ENCODE peak calls at places on chromosomes 4 and X, in eight cellular contexts. A is HL-60, F is GM23338, Z is GM12878, D is breast epithelium, J is stomach, N is upper lobe of left lung, X is HCT116. H is an unnamed sample.
A peak's percentile ranks its signal among the peaks of the same experiment; 100 is the strongest.

GRCh38 chrX:47568656-47569295 is 7.8 kb downstream of the ARAF start:
- DNase-seq in A (no peak), F (peak; percentile 76), D (no peak), Z (no peak), N (no peak), X (no peak), J (no peak), H (no peak)

GRCh38 chrX:154967603-154968002 is 54.9 kb downstream of the F8 start:
- DNase-seq in A (no peak), Z (no peak), F (no peak), J (no peak), N (no peak), D (no peak), X (peak; percentile 26), H (no peak)

GRCh38 chr4:176001171-176002006 is 64.3 kb upstream of the WDR17 start:
- DNase-seq in N (peak; percentile 38), X (peak; percentile 15), A (no peak), Z (no peak), D (no peak), J (no peak), F (peak; percentile 93), H (no peak)

GRCh38 chrX:134388161-134389109 is 71.5 kb upstream of the HPRT1 start:
- DNase-seq in N (no peak), Z (peak; percentile 43), X (no peak), J (no peak), D (no peak), A (peak; percentile 49), F (no peak), H (no peak)

GRCh38 chrX:75226280-75226679 is 47.6 kb upstream of the UPRT start:
- DNase-seq in Z (no peak), F (no peak), D (no peak), A (no peak), N (no peak), X (no peak), J (no peak), H (no peak)

GRCh38 chrX:153771261-153771681 is 7.2 kb downstream of the PLXNB3 start:
- DNase-seq in N (peak; percentile 48), D (no peak), J (no peak), F (no peak), X (no peak), A (no peak), Z (no peak), H (peak; percentile 11)

GRCh38 chr4:52059372-52059771 is 8.3 kb downstream of the SPATA18 start:
- DNase-seq in D (peak; percentile 34), N (no peak), Z (no peak), F (no peak), X (no peak), J (peak; percentile 34), A (no peak), H (no peak)

GRCh38 chr4:163816494-163816893 is 322.0 kb downstream of the TMA16 start:
- DNase-seq in Z (no peak), X (no peak), J (no peak), D (no peak), F (peak; percentile 30), N (no peak), A (no peak), H (no peak)

GRCh38 chr4:122383341-122383740 is 4.5 kb downstream of the ADAD1 start:
- DNase-seq in A (no peak), F (no peak), J (no peak), Z (no peak), N (no peak), D (no peak), X (no peak), H (no peak)

GRCh38 chrX:30302957-30303356 is 6.2 kb downstream of the NR0B1 start:
- DNase-seq in J (peak; percentile 42), D (peak; percentile 30), A (no peak), N (no peak), Z (no peak), X (no peak), F (no peak), H (no peak)

GRCh38 chr4:6986067-6986780 is 56.9 kb upstream of the TADA2B start:
- DNase-seq in X (no peak), N (no peak), J (no peak), Z (no peak), F (peak; percentile 44), A (peak; percentile 36), D (peak; percentile 43), H (no peak)

GRCh38 chrX:154411322-154411980 is at the start of gene TAFAZZIN:
- DNase-seq in N (peak; percentile 94), F (peak; percentile 72), Z (no peak), J (peak; percentile 78), X (no peak), D (peak; percentile 45), A (peak; percentile 67), H (peak; percentile 81)

GRCh38 chr4:143773998-143774898 is 73.8 kb upstream of the FREM3 start:
- DNase-seq in J (peak; percentile 54), X (peak; percentile 58), A (peak; percentile 54), F (peak; percentile 86), D (no peak), N (no peak), Z (peak; percentile 31), H (peak; percentile 8)

GRCh38 chr4:21811576-21811975 is 137.0 kb downstream of the KCNIP4 start:
- DNase-seq in X (no peak), Z (no peak), N (no peak), D (no peak), J (no peak), A (no peak), F (no peak), H (no peak)

GRCh38 chr4:73662709-73663546 is 42.7 kb upstream of the RASSF6 start:
- DNase-seq in N (no peak), Z (no peak), X (peak; percentile 21), D (no peak), A (peak; percentile 51), J (no peak), F (peak; percentile 38), H (no peak)

GRCh38 chr4:84971319-84971932 is 4.9 kb upstream of the WDFY3 start:
- DNase-seq in D (no peak), F (peak; percentile 74), A (no peak), Z (no peak), J (no peak), N (no peak), X (peak; percentile 26), H (no peak)

GRCh38 chr4:5710962-5711478 is at the start of gene EVC:
- DNase-seq in D (peak; percentile 60), N (peak; percentile 90), A (no peak), X (no peak), Z (no peak), F (peak; percentile 71), J (peak; percentile 62), H (peak; percentile 44)

GRCh38 chr4:15066140-15066539 is 63.9 kb downstream of the CPEB2 start:
- DNase-seq in X (no peak), F (no peak), D (no peak), N (no peak), Z (no peak), J (no peak), A (no peak), H (no peak)

GRCh38 chr4:89753601-89754066 is 83.3 kb downstream of the SNCA start:
- DNase-seq in A (no peak), X (peak; percentile 55), F (no peak), J (no peak), N (no peak), D (no peak), Z (no peak), H (no peak)
- TF ChIP-seq POLR2AphosphoS5 in A (no peak), X (no peak), F (no peak), J (peak; percentile 17), N (peak; percentile 10), D (no peak), Z (no peak), H (no peak)

DNA sequence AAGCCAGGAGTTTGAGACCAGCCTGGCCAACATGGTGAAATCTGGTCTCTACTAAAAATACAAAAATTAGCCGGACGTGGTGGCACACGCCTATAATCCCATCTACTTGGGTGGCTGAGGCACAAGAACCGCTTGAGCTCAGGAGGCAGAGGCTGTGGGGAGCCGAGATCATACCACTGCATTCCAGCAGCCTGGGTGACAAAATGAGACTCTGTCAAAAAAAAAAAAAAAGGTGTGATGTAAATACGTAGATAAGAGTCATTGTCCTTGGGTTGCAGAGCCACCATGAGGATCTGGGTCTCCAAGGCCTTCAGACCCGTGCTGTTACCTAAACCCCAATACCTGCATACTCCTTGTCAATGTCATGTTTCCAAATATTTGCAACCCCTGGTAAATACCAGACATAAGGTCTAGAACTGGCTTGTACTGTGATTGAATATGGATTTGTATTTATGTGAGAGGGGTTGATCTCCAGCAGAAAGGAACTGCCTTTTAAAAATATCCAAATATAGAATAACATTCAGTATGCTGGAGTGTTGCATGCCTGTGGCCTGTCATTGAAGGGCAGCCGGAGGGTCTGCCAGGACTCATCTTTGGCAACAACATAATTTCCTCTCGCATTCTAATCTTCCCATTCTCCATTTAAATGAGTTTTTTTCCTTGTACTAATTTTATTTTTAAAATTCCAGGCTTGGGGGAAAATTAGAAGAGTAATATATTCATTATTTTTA is 40.4 kb downstream of the ATXN3L start:
- DNase-seq in A (no peak), N (no peak), F (no peak), X (no peak), J (no peak), D (no peak), Z (no peak), H (no peak)
- TF ChIP-seq POLR2AphosphoS5 in A (no peak), N (no peak), F (no peak), X (no peak), J (no peak), D (no peak), Z (no peak), H (no peak)

DNA sequence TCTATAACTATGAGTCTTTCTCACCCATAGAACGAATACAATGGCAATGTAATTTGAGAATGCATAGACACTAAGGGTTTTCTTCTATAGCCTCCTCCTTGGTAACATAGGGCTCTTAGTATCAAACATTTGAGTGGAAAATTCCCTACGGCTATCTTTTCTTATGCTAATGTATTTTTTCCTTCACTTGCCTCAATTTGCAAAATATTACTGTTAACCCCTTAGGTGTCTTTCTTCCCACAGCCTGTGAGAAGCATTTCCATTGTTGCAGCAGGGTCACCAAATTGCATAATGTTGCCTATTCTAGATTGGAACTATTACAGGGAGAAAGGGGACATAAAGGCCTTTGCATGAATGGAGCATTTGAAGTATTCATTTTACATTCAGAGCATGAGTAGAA is 140.5 kb upstream of the RAPGEF2 start:
- DNase-seq in X (no peak), D (no peak), J (no peak), N (no peak), Z (no peak), F (peak; percentile 27), A (no peak), H (no peak)
- TF ChIP-seq POLR2AphosphoS5 in X (no peak), D (no peak), J (no peak), N (no peak), Z (no peak), F (no peak), A (no peak), H (no peak)

GRCh38 chrX:113759422-113759821 is 824.5 kb upstream of the HTR2C start:
- DNase-seq in F (no peak), X (no peak), Z (no peak), D (no peak), N (no peak), A (no peak), J (no peak), H (no peak)
- TF ChIP-seq POLR2AphosphoS5 in F (no peak), X (no peak), Z (no peak), D (no peak), N (no peak), A (no peak), J (no peak), H (no peak)

GRCh38 chrX:40132751-40133150 is 35.0 kb upstream of the BCOR start:
- DNase-seq in F (no peak), D (no peak), J (peak; percentile 82), X (peak; percentile 48), N (no peak), A (no peak), Z (no peak), H (no peak)
- TF ChIP-seq POLR2AphosphoS5 in F (no peak), D (no peak), J (peak; percentile 12), X (no peak), N (no peak), A (no peak), Z (no peak), H (no peak)

H was measured in GM12891.